ENCODE peak calls at places on chromosomes 3 and 15, in seven cellular contexts. One of them, this sample, is unnamed.
A peak's percentile ranks its signal among the peaks of the same experiment; 100 is the strongest.

GRCh38 chr15:57591237-57591821 is 375 bp upstream of the MYZAP start:
- DNase-seq in uterus: no peak
- DNase-seq in dorsolateral prefrontal cortex: no peak
- DNase-seq in lower leg skin: no peak
- DNase-seq in progenitor cell of endocrine pancreas: no peak
- DNase-seq in choroid plexus epithelial cell: no peak
- DNase-seq in nephron progenitor cell: no peak
- DNase-seq in this sample: no peak

GRCh38 chr3:88921986-88922385 is 185.4 kb upstream of the EPHA3 start:
- DNase-seq in uterus: no peak
- DNase-seq in dorsolateral prefrontal cortex: no peak
- DNase-seq in lower leg skin: no peak
- DNase-seq in progenitor cell of endocrine pancreas: no peak
- DNase-seq in choroid plexus epithelial cell: no peak
- DNase-seq in nephron progenitor cell: no peak
- DNase-seq in this sample: no peak

GRCh38 chr3:72150634-72151412 is 365.9 kb upstream of the PROK2 start:
- DNase-seq in uterus: no peak
- DNase-seq in dorsolateral prefrontal cortex: no peak
- DNase-seq in lower leg skin: no peak
- DNase-seq in progenitor cell of endocrine pancreas: no peak
- DNase-seq in choroid plexus epithelial cell: no peak
- DNase-seq in nephron progenitor cell: no peak
- DNase-seq in this sample: no peak

GRCh38 chr15:78630886-78631633 is 9.9 kb downstream of the CHRNB4 start:
- DNase-seq in uterus: no peak
- DNase-seq in dorsolateral prefrontal cortex: no peak
- DNase-seq in lower leg skin: no peak
- DNase-seq in progenitor cell of endocrine pancreas: no peak
- DNase-seq in choroid plexus epithelial cell: no peak
- DNase-seq in nephron progenitor cell: no peak
- DNase-seq in this sample: no peak

GRCh38 chr3:126659915-126660886 is 5.3 kb upstream of the TXNRD3 start:
- DNase-seq in uterus: no peak
- DNase-seq in dorsolateral prefrontal cortex: no peak
- DNase-seq in lower leg skin: no peak
- DNase-seq in progenitor cell of endocrine pancreas: no peak
- DNase-seq in choroid plexus epithelial cell: peak; percentile 27
- DNase-seq in nephron progenitor cell: no peak
- DNase-seq in this sample: no peak

GRCh38 chr15:81106560-81106959 is 27.5 kb upstream of the CFAP161 start:
- DNase-seq in uterus: peak; percentile 56
- DNase-seq in dorsolateral prefrontal cortex: no peak
- DNase-seq in lower leg skin: peak; percentile 39
- DNase-seq in progenitor cell of endocrine pancreas: no peak
- DNase-seq in choroid plexus epithelial cell: peak; percentile 89
- DNase-seq in nephron progenitor cell: peak; percentile 42
- DNase-seq in this sample: no peak

GRCh38 chr3:52433328-52434060 is 11.4 kb downstream of the SEMA3G start:
- DNase-seq in uterus: peak; percentile 13
- DNase-seq in dorsolateral prefrontal cortex: no peak
- DNase-seq in lower leg skin: no peak
- DNase-seq in progenitor cell of endocrine pancreas: no peak
- DNase-seq in choroid plexus epithelial cell: no peak
- DNase-seq in nephron progenitor cell: no peak
- DNase-seq in this sample: peak; percentile 16

GRCh38 chr3:187728930-187729583 is 16.2 kb downstream of the BCL6 start:
- DNase-seq in uterus: no peak
- DNase-seq in dorsolateral prefrontal cortex: no peak
- DNase-seq in lower leg skin: no peak
- DNase-seq in progenitor cell of endocrine pancreas: no peak
- DNase-seq in choroid plexus epithelial cell: no peak
- DNase-seq in nephron progenitor cell: no peak
- DNase-seq in this sample: no peak

GRCh38 chr15:25893621-25894020 is 30.5 kb upstream of the ATP10A start:
- DNase-seq in uterus: no peak
- DNase-seq in dorsolateral prefrontal cortex: no peak
- DNase-seq in lower leg skin: no peak
- DNase-seq in progenitor cell of endocrine pancreas: no peak
- DNase-seq in choroid plexus epithelial cell: no peak
- DNase-seq in nephron progenitor cell: no peak
- DNase-seq in this sample: no peak

GRCh38 chr3:117355566-117355965 is 646.0 kb downstream of the TUSC7 start:
- DNase-seq in uterus: no peak
- DNase-seq in dorsolateral prefrontal cortex: no peak
- DNase-seq in lower leg skin: no peak
- DNase-seq in progenitor cell of endocrine pancreas: no peak
- DNase-seq in choroid plexus epithelial cell: peak; percentile 28
- DNase-seq in nephron progenitor cell: peak; percentile 13
- DNase-seq in this sample: no peak

GRCh38 chr3:27533718-27534578 is 49.8 kb upstream of the SLC4A7 start:
- DNase-seq in uterus: peak; percentile 43
- DNase-seq in dorsolateral prefrontal cortex: no peak
- DNase-seq in lower leg skin: peak; percentile 74
- DNase-seq in progenitor cell of endocrine pancreas: no peak
- DNase-seq in choroid plexus epithelial cell: peak; percentile 93
- DNase-seq in nephron progenitor cell: no peak
- DNase-seq in this sample: no peak

GRCh38 chr3:8713901-8714759 is 19.5 kb upstream of the CAV3 start:
- DNase-seq in uterus: no peak
- DNase-seq in dorsolateral prefrontal cortex: no peak
- DNase-seq in lower leg skin: no peak
- DNase-seq in progenitor cell of endocrine pancreas: no peak
- DNase-seq in choroid plexus epithelial cell: peak; percentile 13
- DNase-seq in nephron progenitor cell: peak; percentile 18
- DNase-seq in this sample: no peak

GRCh38 chr15:93288718-93289117 is 199.7 kb upstream of the RGMA start:
- DNase-seq in uterus: no peak
- DNase-seq in dorsolateral prefrontal cortex: no peak
- DNase-seq in lower leg skin: no peak
- DNase-seq in progenitor cell of endocrine pancreas: no peak
- DNase-seq in choroid plexus epithelial cell: no peak
- DNase-seq in nephron progenitor cell: no peak
- DNase-seq in this sample: no peak

GRCh38 chr15:59797756-59798604 is 108.9 kb upstream of the BNIP2 start:
- DNase-seq in uterus: no peak
- DNase-seq in dorsolateral prefrontal cortex: no peak
- DNase-seq in lower leg skin: no peak
- DNase-seq in progenitor cell of endocrine pancreas: no peak
- DNase-seq in choroid plexus epithelial cell: no peak
- DNase-seq in nephron progenitor cell: no peak
- DNase-seq in this sample: no peak

GRCh38 chr15:100981086-100981485 is 61.9 kb downstream of the LRRK1 start:
- DNase-seq in uterus: no peak
- DNase-seq in dorsolateral prefrontal cortex: no peak
- DNase-seq in lower leg skin: no peak
- DNase-seq in progenitor cell of endocrine pancreas: no peak
- DNase-seq in choroid plexus epithelial cell: no peak
- DNase-seq in nephron progenitor cell: no peak
- DNase-seq in this sample: no peak

GRCh38 chr15:101795455-101795854 is 7.9 kb upstream of the OR4F6 start:
- DNase-seq in uterus: no peak
- DNase-seq in dorsolateral prefrontal cortex: no peak
- DNase-seq in lower leg skin: no peak
- DNase-seq in progenitor cell of endocrine pancreas: no peak
- DNase-seq in choroid plexus epithelial cell: peak; percentile 70
- DNase-seq in nephron progenitor cell: no peak
- DNase-seq in this sample: no peak

GRCh38 chr3:129230311-129231019 is 18.9 kb upstream of the COPG1 start:
- DNase-seq in uterus: no peak
- DNase-seq in dorsolateral prefrontal cortex: no peak
- DNase-seq in lower leg skin: no peak
- DNase-seq in progenitor cell of endocrine pancreas: no peak
- DNase-seq in choroid plexus epithelial cell: peak; percentile 83
- DNase-seq in nephron progenitor cell: no peak
- DNase-seq in this sample: no peak

GRCh38 chr15:61228025-61228901 is 839 bp downstream of the RORA start:
- DNase-seq in uterus: peak; percentile 36
- DNase-seq in dorsolateral prefrontal cortex: peak; percentile 41
- DNase-seq in lower leg skin: no peak
- DNase-seq in progenitor cell of endocrine pancreas: no peak
- DNase-seq in choroid plexus epithelial cell: peak; percentile 39
- DNase-seq in nephron progenitor cell: peak; percentile 53
- DNase-seq in this sample: no peak

GRCh38 chr3:46674031-46674592 is 19.4 kb downstream of the ALS2CL start:
- DNase-seq in uterus: peak; percentile 3
- DNase-seq in dorsolateral prefrontal cortex: no peak
- DNase-seq in lower leg skin: no peak
- DNase-seq in progenitor cell of endocrine pancreas: no peak
- DNase-seq in choroid plexus epithelial cell: no peak
- DNase-seq in nephron progenitor cell: no peak
- DNase-seq in this sample: no peak

GRCh38 chr15:79430901-79431635 is 1.1 kb upstream of the MINAR1 start:
- DNase-seq in uterus: no peak
- DNase-seq in dorsolateral prefrontal cortex: no peak
- DNase-seq in lower leg skin: no peak
- DNase-seq in progenitor cell of endocrine pancreas: no peak
- DNase-seq in choroid plexus epithelial cell: no peak
- DNase-seq in nephron progenitor cell: peak; percentile 23
- DNase-seq in this sample: no peak

GRCh38 chr3:119794971-119795612 is 13.2 kb downstream of the NR1I2 start:
- DNase-seq in uterus: no peak
- DNase-seq in dorsolateral prefrontal cortex: no peak
- DNase-seq in lower leg skin: no peak
- DNase-seq in progenitor cell of endocrine pancreas: no peak
- DNase-seq in choroid plexus epithelial cell: peak; percentile 16
- DNase-seq in nephron progenitor cell: peak; percentile 12
- DNase-seq in this sample: no peak

DNA sequence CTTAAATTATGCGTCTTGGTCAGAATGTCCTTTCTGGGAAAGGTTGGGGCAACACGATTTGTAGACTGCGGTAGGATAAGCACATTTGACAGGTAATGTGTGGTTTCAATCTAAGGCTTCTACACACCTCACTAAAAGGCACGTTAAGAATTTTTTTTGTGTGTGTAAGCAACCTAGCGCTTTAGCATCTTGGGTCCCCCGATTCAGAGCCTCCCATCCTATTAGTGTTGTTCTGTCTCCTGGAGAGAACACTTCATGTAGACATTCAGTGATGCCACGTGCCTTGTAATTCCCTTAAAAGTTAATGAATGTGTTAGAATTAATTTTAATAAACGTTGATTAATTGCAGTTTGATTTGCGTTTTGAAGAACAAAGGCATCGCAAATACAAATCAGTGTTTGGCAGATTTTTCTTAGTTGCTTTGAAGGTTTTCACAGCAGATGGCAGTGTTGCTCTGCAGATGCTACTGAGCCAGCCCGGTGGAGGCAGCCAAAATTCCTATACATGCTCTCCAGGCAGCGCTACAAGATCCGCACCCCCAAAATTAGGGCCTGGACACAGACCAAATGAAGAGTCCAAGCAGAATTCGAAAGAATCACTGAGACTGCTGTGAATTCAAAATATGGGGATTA is 63.5 kb downstream of the OTOL1 start:
- DNase-seq in uterus: peak; percentile 29
- DNase-seq in dorsolateral prefrontal cortex: peak; percentile 57
- DNase-seq in lower leg skin: no peak
- DNase-seq in progenitor cell of endocrine pancreas: peak; percentile 41
- DNase-seq in choroid plexus epithelial cell: peak; percentile 63
- DNase-seq in nephron progenitor cell: peak; percentile 65
- DNase-seq in this sample: no peak
- TF ChIP-seq CTCF in uterus: peak; percentile 43
- TF ChIP-seq CTCF in dorsolateral prefrontal cortex: peak; percentile 60
- TF ChIP-seq CTCF in lower leg skin: no peak
- TF ChIP-seq CTCF in progenitor cell of endocrine pancreas: peak; percentile 87
- TF ChIP-seq CTCF in choroid plexus epithelial cell: peak; percentile 76
- TF ChIP-seq CTCF in nephron progenitor cell: peak; percentile 69
- TF ChIP-seq CTCF in this sample: no peak

GRCh38 chr15:75720787-75721461 is 8.3 kb upstream of the CSPG4 start:
- DNase-seq in uterus: no peak
- DNase-seq in dorsolateral prefrontal cortex: no peak
- DNase-seq in lower leg skin: no peak
- DNase-seq in progenitor cell of endocrine pancreas: no peak
- DNase-seq in choroid plexus epithelial cell: peak; percentile 15
- DNase-seq in nephron progenitor cell: no peak
- DNase-seq in this sample: peak; percentile 46
- TF ChIP-seq CTCF in uterus: no peak
- TF ChIP-seq CTCF in dorsolateral prefrontal cortex: no peak
- TF ChIP-seq CTCF in lower leg skin: no peak
- TF ChIP-seq CTCF in progenitor cell of endocrine pancreas: peak; percentile 42
- TF ChIP-seq CTCF in choroid plexus epithelial cell: peak; percentile 19
- TF ChIP-seq CTCF in nephron progenitor cell: peak; percentile 13
- TF ChIP-seq CTCF in this sample: no peak

GRCh38 chr3:24096271-24096670 is 151.2 kb downstream of the NR1D2 start:
- DNase-seq in uterus: no peak
- DNase-seq in dorsolateral prefrontal cortex: no peak
- DNase-seq in lower leg skin: no peak
- DNase-seq in progenitor cell of endocrine pancreas: no peak
- DNase-seq in choroid plexus epithelial cell: no peak
- DNase-seq in nephron progenitor cell: no peak
- DNase-seq in this sample: no peak

GRCh38 chr3:24100694-24101402 is 155.8 kb downstream of the NR1D2 start:
- DNase-seq in uterus: no peak
- DNase-seq in dorsolateral prefrontal cortex: no peak
- DNase-seq in lower leg skin: no peak
- DNase-seq in progenitor cell of endocrine pancreas: no peak
- DNase-seq in choroid plexus epithelial cell: peak; percentile 52
- DNase-seq in nephron progenitor cell: no peak
- DNase-seq in this sample: no peak

GRCh38 chr3:24101676-24102168 is 156.6 kb downstream of the NR1D2 start:
- DNase-seq in uterus: no peak
- DNase-seq in dorsolateral prefrontal cortex: no peak
- DNase-seq in lower leg skin: no peak
- DNase-seq in progenitor cell of endocrine pancreas: no peak
- DNase-seq in choroid plexus epithelial cell: no peak
- DNase-seq in nephron progenitor cell: no peak
- DNase-seq in this sample: no peak

GRCh38 chr3:24096695-24097290 is 151.7 kb downstream of the NR1D2 start:
- DNase-seq in uterus: no peak
- DNase-seq in dorsolateral prefrontal cortex: no peak
- DNase-seq in lower leg skin: no peak
- DNase-seq in progenitor cell of endocrine pancreas: no peak
- DNase-seq in choroid plexus epithelial cell: no peak
- DNase-seq in nephron progenitor cell: no peak
- DNase-seq in this sample: no peak
- TF ChIP-seq CTCF in uterus: no peak
- TF ChIP-seq CTCF in dorsolateral prefrontal cortex: no peak
- TF ChIP-seq CTCF in lower leg skin: no peak
- TF ChIP-seq CTCF in progenitor cell of endocrine pancreas: no peak
- TF ChIP-seq CTCF in choroid plexus epithelial cell: no peak
- TF ChIP-seq CTCF in nephron progenitor cell: no peak
- TF ChIP-seq CTCF in this sample: no peak

DNA sequence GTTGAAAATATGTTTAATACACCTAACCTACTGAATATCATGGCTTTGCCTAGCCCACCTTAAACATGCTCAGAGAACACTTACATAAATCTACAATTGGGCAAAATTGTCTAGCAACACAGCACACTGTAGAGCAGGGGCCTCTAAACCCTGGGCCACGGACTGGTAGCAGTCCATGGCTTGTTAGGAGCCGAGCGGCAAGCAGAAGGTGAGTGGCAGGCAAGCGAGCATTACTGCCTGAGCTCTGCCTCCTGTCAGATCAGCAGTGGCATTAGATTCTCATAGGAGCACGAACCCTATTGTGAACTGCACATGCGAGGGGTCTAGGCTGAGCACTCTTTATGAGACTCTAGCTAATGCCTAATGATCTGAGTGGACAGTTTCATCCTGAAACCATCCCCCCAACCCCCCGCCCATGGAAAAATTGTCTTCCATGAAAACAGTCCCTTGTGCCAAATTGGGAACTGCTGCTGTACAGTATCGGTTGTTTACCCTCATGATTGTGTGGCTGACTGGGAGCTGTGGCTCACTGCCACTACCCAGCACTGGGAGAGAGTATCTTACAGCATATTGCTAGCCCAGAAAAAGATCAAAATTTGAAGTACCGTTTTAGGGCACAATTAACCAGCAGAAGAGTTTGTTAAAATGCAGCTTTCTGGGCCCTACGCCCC is 26.1 kb downstream of the CMSS1 start:
- DNase-seq in uterus: no peak
- DNase-seq in dorsolateral prefrontal cortex: no peak
- DNase-seq in lower leg skin: no peak
- DNase-seq in progenitor cell of endocrine pancreas: no peak
- DNase-seq in choroid plexus epithelial cell: no peak
- DNase-seq in nephron progenitor cell: no peak
- DNase-seq in this sample: no peak
- TF ChIP-seq CTCF in uterus: no peak
- TF ChIP-seq CTCF in dorsolateral prefrontal cortex: no peak
- TF ChIP-seq CTCF in lower leg skin: no peak
- TF ChIP-seq CTCF in progenitor cell of endocrine pancreas: no peak
- TF ChIP-seq CTCF in choroid plexus epithelial cell: no peak
- TF ChIP-seq CTCF in nephron progenitor cell: no peak
- TF ChIP-seq CTCF in this sample: no peak